ENCODE peak calls at places on chromosome 4, in four cellular contexts. R, B, C and P are unnamed samples.

GRCh38 chr4:8329859-8330761 is 60.6 kb downstream of the HTRA3 start:
- DNase-seq in R (no peak), B (no peak), C (no peak), P (no peak)

GRCh38 chr4:122992111-122992510 is 69.7 kb upstream of the NUDT6 start:
- DNase-seq in R (no peak), B (no peak), C (no peak), P (no peak)

GRCh38 chr4:178395798-178396197 is 953.6 kb upstream of the AGA start:
- DNase-seq in R (no peak), B (no peak), C (no peak), P (no peak)

GRCh38 chr4:6134612-6135220 is 65.6 kb downstream of the JAKMIP1 start:
- DNase-seq in R (peak), B (no peak), C (no peak), P (no peak)

GRCh38 chr4:15162465-15163283 is 160.4 kb downstream of the CPEB2 start:
- DNase-seq in R (no peak), B (no peak), C (no peak), P (no peak)

GRCh38 chr4:101345596-101346311 is 1.6 kb downstream of the PPP3CA start:
- DNase-seq in R (peak), B (no peak), C (no peak), P (peak)

GRCh38 chr4:145535202-145535601 is 53.5 kb downstream of the SMAD1 start:
- DNase-seq in R (no peak), B (no peak), C (no peak), P (no peak)

GRCh38 chr4:53162926-53163325 is 202.9 kb downstream of the SCFD2 start:
- DNase-seq in R (no peak), B (no peak), C (no peak), P (no peak)

GRCh38 chr4:130479020-130479419 is 1383.1 kb downstream of the C4orf33 start:
- DNase-seq in R (no peak), B (no peak), C (no peak), P (no peak)

GRCh38 chr4:152643153-152644035 is 36.4 kb downstream of the TMEM154 start:
- DNase-seq in R (no peak), B (no peak), C (no peak), P (no peak)

GRCh38 chr4:103306870-103307345 is 108.8 kb upstream of the CENPE start:
- DNase-seq in R (no peak), B (peak), C (no peak), P (peak)

GRCh38 chr4:53189011-53189410 is 176.8 kb downstream of the SCFD2 start:
- DNase-seq in R (no peak), B (no peak), C (no peak), P (no peak)